ENCODE peak calls at places on chromosomes 1 and 21, in four cellular contexts. N, Q, C and K are unnamed samples.
A peak's percentile ranks its signal among the peaks of the same experiment; 100 is the strongest.

GRCh38 chr1:16215882-16216753 is 3.7 kb upstream of the ARHGEF19 start:
- DNase-seq in N (peak; percentile 26), Q (peak; percentile 99), C (peak; percentile 81), K (peak; percentile 69)

GRCh38 chr1:24047101-24047459 is 64.9 kb downstream of the MYOM3 start:
- DNase-seq in Q (peak; percentile 22), N (no peak), C (no peak), K (peak; percentile 55)

GRCh38 chr1:226882187-226882586 is 11.8 kb downstream of the PSEN2 start:
- DNase-seq in C (no peak), N (no peak), Q (no peak), K (no peak)

GRCh38 chr1:163085904-163086268 is 16.7 kb downstream of the RGS4 start:
- DNase-seq in C (no peak), N (no peak), Q (no peak), K (peak; percentile 59)

GRCh38 chr21:15066231-15066577 is 1.4 kb upstream of the NRIP1 start:
- DNase-seq in N (no peak), C (peak; percentile 54), Q (no peak), K (no peak)

GRCh38 chr1:218705911-218706893 is 361.1 kb downstream of the TGFB2 start:
- DNase-seq in N (no peak), Q (no peak), C (peak; percentile 74), K (peak; percentile 97)

GRCh38 chr1:14971201-14971600 is 182.3 kb upstream of the TMEM51 start:
- DNase-seq in N (no peak), Q (no peak), C (no peak), K (no peak)

GRCh38 chr1:159753386-159753785 is 27.4 kb upstream of the DUSP23 start:
- DNase-seq in Q (no peak), C (no peak), N (no peak), K (no peak)

GRCh38 chr1:203327684-203328457 is 22.6 kb downstream of the BTG2 start:
- DNase-seq in Q (peak; percentile 78), C (peak; percentile 79), N (no peak), K (peak; percentile 53)

GRCh38 chr1:101290119-101290921 is 53.5 kb downstream of the S1PR1 start:
- DNase-seq in C (no peak), Q (no peak), N (no peak), K (no peak)

GRCh38 chr1:201374376-201374775 is 3.1 kb downstream of the TNNT2 start:
- DNase-seq in N (no peak), C (no peak), Q (no peak), K (no peak)

GRCh38 chr1:221794079-221794670 is 52.3 kb upstream of the DUSP10 start:
- DNase-seq in C (no peak), Q (no peak), N (peak; percentile 82), K (peak; percentile 77)

GRCh38 chr1:2530501-2531361 is 668 bp upstream of the HES5 start:
- DNase-seq in N (no peak), Q (no peak), C (no peak), K (no peak)

GRCh38 chr1:234998174-234998741 is 130.4 kb downstream of the TOMM20 start:
- DNase-seq in Q (no peak), C (peak; percentile 80), N (no peak), K (no peak)

GRCh38 chr1:26020390-26020789 is 1.2 kb upstream of the EXTL1 start:
- DNase-seq in C (no peak), N (no peak), Q (no peak), K (peak; percentile 58)
- TF ChIP-seq FOS in C (no peak), N (no peak), Q (no peak), K (no peak)

GRCh38 chr1:208243522-208243850 is 698 bp downstream of the PLXNA2 start:
- DNase-seq in N (no peak), Q (no peak), C (no peak), K (no peak)
- TF ChIP-seq POLR2A in N (no peak), Q (no peak), C (no peak), K (no peak)

GRCh38 chr1:116763787-116764465 is 9.7 kb downstream of the CD2 start:
- DNase-seq in C (peak; percentile 5), N (no peak), Q (peak; percentile 84), K (no peak)
- TF ChIP-seq FOS in C (no peak), N (no peak), Q (no peak), K (no peak)

GRCh38 chr1:55041613-55042012 is 2.3 kb downstream of the PCSK9 start:
- DNase-seq in Q (no peak), N (no peak), C (no peak), K (no peak)

GRCh38 chr1:55040953-55041494 is 1.7 kb downstream of the PCSK9 start:
- DNase-seq in Q (no peak), C (no peak), N (no peak), K (no peak)

GRCh38 chr1:55039342-55040082 is at the start of gene PCSK9:
- DNase-seq in N (no peak), C (no peak), Q (peak; percentile 87), K (no peak)

GRCh38 chr1:55038974-55039341 is 390 bp upstream of the PCSK9 start:
- DNase-seq in N (no peak), C (no peak), Q (no peak), K (no peak)

GRCh38 chr1:55040083-55040952 is 970 bp downstream of the PCSK9 start:
- DNase-seq in Q (no peak), C (no peak), N (no peak), K (no peak)
- TF ChIP-seq POLR2A in Q (no peak), C (no peak), N (no peak), K (no peak)

DNA sequence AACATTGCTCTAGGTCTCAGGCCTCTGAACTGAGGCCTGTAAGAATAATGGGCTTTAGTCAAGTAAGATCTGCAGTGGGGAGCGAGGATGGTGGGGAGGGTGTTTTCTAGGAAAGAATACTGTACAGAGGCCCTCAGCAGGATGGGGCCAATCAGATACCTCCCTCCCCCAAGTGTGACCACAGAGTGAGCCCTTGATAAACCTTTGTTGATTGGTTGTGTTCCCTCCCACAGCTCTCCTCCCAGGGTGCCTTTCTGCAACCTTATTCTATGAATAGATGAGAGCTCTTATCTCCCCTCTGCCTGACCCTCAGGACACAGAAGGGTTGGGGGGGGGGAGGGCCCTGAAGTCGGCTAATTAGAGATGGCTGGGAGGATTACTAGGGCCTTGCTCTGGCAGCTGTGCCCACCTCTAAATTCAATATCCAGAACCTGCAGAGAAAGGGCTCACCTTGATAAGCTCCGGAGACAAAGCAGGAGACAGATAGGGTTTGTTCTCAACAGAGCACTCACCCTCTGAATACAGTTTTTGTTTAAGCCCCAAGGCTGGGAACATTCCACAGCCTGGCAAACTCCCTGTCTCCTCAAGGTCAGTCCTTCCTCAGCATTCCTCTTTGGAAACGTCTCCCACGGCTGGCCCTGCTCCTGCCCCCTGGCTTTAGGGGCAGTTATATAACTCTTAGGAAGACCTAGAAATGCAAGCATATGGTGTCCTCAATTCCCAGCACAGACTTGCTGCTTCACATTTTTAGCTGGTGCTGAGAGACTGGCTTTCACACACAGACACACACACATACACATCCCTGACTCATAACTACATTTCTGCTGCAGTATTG is 42.9 kb downstream of the ATP1A1 start:
- DNase-seq in Q (peak; percentile 99), N (no peak), C (no peak), K (peak; percentile 18)
- TF ChIP-seq FOS in Q (no peak), N (no peak), C (no peak), K (no peak)

GRCh38 chr1:151459331-151460046 is at the start of gene POGZ:
- DNase-seq in Q (peak; percentile 96), C (peak; percentile 90), N (peak; percentile 72), K (peak; percentile 98)
- TF ChIP-seq POLR2A in Q (no peak), C (peak; percentile 53), N (peak; percentile 83), K (peak; percentile 64)

DNA sequence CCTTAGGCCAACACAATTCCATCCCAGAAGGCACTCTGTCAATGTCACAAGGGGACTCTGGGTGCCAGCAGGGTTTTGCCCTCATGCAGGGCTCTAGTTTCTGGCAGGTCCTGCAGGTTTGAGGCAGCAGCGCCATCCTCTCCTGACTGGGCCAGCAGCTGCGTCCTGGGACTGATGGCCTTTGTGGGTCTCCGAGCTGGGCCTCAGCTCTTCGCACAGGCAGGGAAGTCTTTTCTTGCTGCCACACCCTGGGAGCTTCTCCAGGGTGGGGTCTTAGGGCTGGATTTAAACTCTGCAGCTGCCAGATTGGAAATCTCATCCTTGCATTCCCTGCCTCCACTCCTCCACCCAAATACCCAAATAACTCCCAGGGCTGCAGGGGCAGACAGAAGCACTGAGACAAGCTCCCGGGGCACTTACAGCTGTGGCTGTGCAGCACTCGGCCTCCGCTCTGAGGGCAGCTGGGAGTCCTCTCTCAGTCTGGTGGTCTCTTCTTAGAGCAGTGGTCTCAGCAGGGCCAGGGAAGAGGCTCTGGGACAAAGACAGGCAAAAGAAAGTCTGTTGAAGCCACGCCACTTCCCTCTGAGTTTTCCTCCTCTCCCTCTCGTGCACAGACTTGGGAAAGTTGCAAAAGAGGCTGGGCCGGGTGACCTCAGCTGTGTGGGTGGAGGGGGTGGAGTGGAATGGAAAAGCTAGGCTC is at the start of gene RAB7B:
- DNase-seq in N (no peak), Q (no peak), C (no peak), K (peak; percentile 76)
- TF ChIP-seq FOS in N (no peak), Q (no peak), C (no peak), K (peak; percentile 38)

GRCh38 chr1:174262747-174263241 is 103.5 kb downstream of the RABGAP1L start:
- DNase-seq in Q (peak; percentile 50), C (peak; percentile 68), N (peak; percentile 11), K (peak; percentile 65)

GRCh38 chr1:174258148-174258550 is 98.8 kb downstream of the RABGAP1L start:
- DNase-seq in N (no peak), Q (peak; percentile 65), C (peak; percentile 53), K (peak; percentile 50)
- TF ChIP-seq POLR2A in N (no peak), Q (no peak), C (no peak), K (no peak)